ENCODE peak calls at places on chromosomes 6 and 20, in five cellular contexts. F is stomach, T is ovary, K is GM12878, M is K562. E is an unnamed sample.

GRCh38 chr20:46378390-46379009 is 27.9 kb downstream of the ELMO2 start:
- DNase-seq in F (no peak), T (no peak), K (no peak), M (no peak), E (no peak)

GRCh38 chr20:17533396-17533795 is 2.2 kb upstream of the BFSP1 start:
- DNase-seq in F (no peak), T (no peak), K (no peak), M (peak; percentile 12), E (no peak)

GRCh38 chr20:10936786-10937185 is 263.0 kb upstream of the JAG1 start:
- DNase-seq in F (no peak), T (no peak), K (no peak), M (no peak), E (no peak)

GRCh38 chr20:61477366-61477966 is 225.4 kb downstream of the CDH4 start:
- DNase-seq in F (no peak), T (no peak), K (no peak), M (no peak), E (no peak)

GRCh38 chr6:110529355-110529754 is 52.9 kb upstream of the SLC22A16 start:
- DNase-seq in F (no peak), T (no peak), K (no peak), M (no peak), E (no peak)

GRCh38 chr6:121339639-121340226 is 5.5 kb upstream of the TBC1D32 start:
- DNase-seq in F (no peak), T (no peak), K (no peak), M (no peak), E (no peak)

GRCh38 chr6:34709386-34709785 is 12.8 kb upstream of the ILRUN start:
- DNase-seq in F (peak; percentile 82), T (peak; percentile 81), K (no peak), M (no peak), E (peak; percentile 20)

GRCh38 chr20:59584278-59584925 is 19.9 kb upstream of the PHACTR3 start:
- DNase-seq in F (no peak), T (no peak), K (no peak), M (no peak), E (no peak)

GRCh38 chr6:108897371-108897770 is 49.1 kb downstream of the ARMC2 start:
- DNase-seq in F (peak; percentile 68), T (no peak), K (no peak), M (no peak), E (no peak)

GRCh38 chr6:76416821-76417605 is 344.6 kb upstream of the IMPG1 start:
- DNase-seq in F (no peak), T (no peak), K (no peak), M (no peak), E (peak; percentile 8)

GRCh38 chr6:169211881-169212280 is 41.8 kb downstream of the THBS2 start:
- DNase-seq in F (no peak), T (no peak), K (no peak), M (no peak), E (no peak)

GRCh38 chr20:50982372-50982771 is 23.8 kb downstream of the MOCS3 start:
- DNase-seq in F (peak; percentile 60), T (no peak), K (no peak), M (no peak), E (peak; percentile 67)

GRCh38 chr20:36856691-36857635 is 19.0 kb upstream of the TLDC2 start:
- DNase-seq in F (no peak), T (no peak), K (no peak), M (no peak), E (no peak)

GRCh38 chr20:19737025-19737424 is 21.0 kb upstream of the RIN2 start:
- DNase-seq in F (no peak), T (peak; percentile 56), K (peak; percentile 37), M (no peak), E (peak; percentile 41)

GRCh38 chr20:46178891-46179290 is 60.8 kb downstream of the CD40 start:
- DNase-seq in F (no peak), T (no peak), K (no peak), M (no peak), E (no peak)

GRCh38 chr6:152648090-152648489 is 10.9 kb upstream of the SYNE1 start:
- DNase-seq in F (no peak), T (no peak), K (no peak), M (no peak), E (no peak)

GRCh38 chr6:28922841-28923317 is 906 bp downstream of the TRIM27 start:
- DNase-seq in F (peak; percentile 38), T (peak; percentile 47), K (no peak), M (no peak), E (peak; percentile 52)

GRCh38 chr6:128259036-128259734 is 261.2 kb downstream of the PTPRK start:
- DNase-seq in F (no peak), T (no peak), K (peak; percentile 3), M (no peak), E (no peak)

GRCh38 chr6:21115111-21115510 is 478.4 kb upstream of the SOX4 start:
- DNase-seq in F (no peak), T (peak; percentile 36), K (no peak), M (no peak), E (no peak)

GRCh38 chr6:104256547-104257144 is 603.1 kb downstream of the HACE1 start:
- DNase-seq in F (no peak), T (no peak), K (no peak), M (no peak), E (no peak)

GRCh38 chr6:44456070-44456965 is 68.8 kb downstream of the CDC5L start:
- DNase-seq in F (peak; percentile 46), T (peak; percentile 46), K (no peak), M (peak; percentile 84), E (peak; percentile 34)

GRCh38 chr6:36780517-36781210 is 58.6 kb downstream of the CPNE5 start:
- DNase-seq in F (no peak), T (no peak), K (no peak), M (no peak), E (no peak)

GRCh38 chr20:63829943-63830820 is 882 bp downstream of the ZBTB46 start:
- DNase-seq in F (no peak), T (no peak), K (no peak), M (no peak), E (no peak)

GRCh38 chr20:63829598-63829942 is 1.5 kb downstream of the ZBTB46 start:
- DNase-seq in F (no peak), T (no peak), K (no peak), M (no peak), E (no peak)

GRCh38 chr20:63831696-63832686 is 927 bp upstream of the ZBTB46 start:
- DNase-seq in F (peak; percentile 51), T (peak; percentile 70), K (no peak), M (peak; percentile 78), E (peak; percentile 64)

GRCh38 chr20:63828951-63829350 is 2.1 kb downstream of the ZBTB46 start:
- DNase-seq in F (no peak), T (no peak), K (no peak), M (no peak), E (no peak)

GRCh38 chr20:63830821-63831593 is at the start of gene ZBTB46:
- DNase-seq in F (peak; percentile 62), T (peak; percentile 65), K (no peak), M (peak; percentile 97), E (peak; percentile 66)
- H3K4me1 ChIP-seq in F (peaks cover 54% of the 10 kb centered on the region), T (peaks cover 37% of the 10 kb centered on the region), K (no peaks in the 10 kb centered on the region), M (peaks cover 12% of the 10 kb centered on the region), E (peaks cover 37% of the 10 kb centered on the region)

GRCh38 chr20:57231951-57232428 is 34.5 kb downstream of the BMP7 start:
- DNase-seq in F (no peak), T (no peak), K (no peak), M (no peak), E (no peak)
- TF ChIP-seq EP300 in F (no peak), T (no peak), K (no peak), M (no peak), E (no peak)

DNA sequence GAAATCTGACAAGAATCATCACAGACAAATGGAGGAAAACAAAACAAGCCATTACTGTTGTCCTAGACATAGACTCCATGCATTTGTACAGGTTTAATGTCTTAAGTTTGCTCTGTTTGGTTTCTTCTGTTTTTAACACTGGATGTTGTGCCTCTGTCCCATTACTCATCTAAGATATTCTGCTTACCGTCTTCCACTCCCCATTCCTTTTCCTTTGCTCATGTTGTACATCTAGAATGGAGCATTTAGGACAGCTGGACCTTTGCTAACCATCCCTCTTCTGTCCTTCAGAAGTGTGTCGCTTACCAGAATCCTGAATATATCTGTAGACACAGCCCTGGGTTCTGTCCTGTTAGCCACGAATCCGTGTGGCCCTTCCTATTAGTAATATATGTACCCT is 35.2 kb downstream of the RAB22A start:
- DNase-seq in F (no peak), T (no peak), K (no peak), M (no peak), E (no peak)
- H3K4me3 ChIP-seq in F (no peak overlapping the region), T (no peak overlapping the region), K (no peak overlapping the region), M (no peak overlapping the region), E (no peak overlapping the region)

GRCh38 chr6:16338577-16339262 is 100.3 kb downstream of the GMPR start:
- DNase-seq in F (peak; percentile 34), T (peak; percentile 75), K (no peak), M (peak; percentile 36), E (peak; percentile 62)

GRCh38 chr6:16336056-16336810 is 97.8 kb downstream of the GMPR start:
- DNase-seq in F (no peak), T (no peak), K (no peak), M (no peak), E (no peak)

GRCh38 chr6:16335176-16335575 is 96.8 kb downstream of the GMPR start:
- DNase-seq in F (no peak), T (no peak), K (no peak), M (no peak), E (no peak)

GRCh38 chr6:16337280-16337975 is 99.0 kb downstream of the GMPR start:
- DNase-seq in F (peak; percentile 70), T (peak; percentile 95), K (no peak), M (no peak), E (peak; percentile 76)

GRCh38 chr6:16339263-16339587 is 100.8 kb downstream of the GMPR start:
- DNase-seq in F (no peak), T (no peak), K (no peak), M (no peak), E (no peak)
- H3K4me1 ChIP-seq in F (peaks cover 41% of the 10 kb centered on the region), T (peaks cover 14% of the 10 kb centered on the region), K (no peaks in the 10 kb centered on the region), M (peaks cover 17% of the 10 kb centered on the region), E (peaks cover 8% of the 10 kb centered on the region)

DNA sequence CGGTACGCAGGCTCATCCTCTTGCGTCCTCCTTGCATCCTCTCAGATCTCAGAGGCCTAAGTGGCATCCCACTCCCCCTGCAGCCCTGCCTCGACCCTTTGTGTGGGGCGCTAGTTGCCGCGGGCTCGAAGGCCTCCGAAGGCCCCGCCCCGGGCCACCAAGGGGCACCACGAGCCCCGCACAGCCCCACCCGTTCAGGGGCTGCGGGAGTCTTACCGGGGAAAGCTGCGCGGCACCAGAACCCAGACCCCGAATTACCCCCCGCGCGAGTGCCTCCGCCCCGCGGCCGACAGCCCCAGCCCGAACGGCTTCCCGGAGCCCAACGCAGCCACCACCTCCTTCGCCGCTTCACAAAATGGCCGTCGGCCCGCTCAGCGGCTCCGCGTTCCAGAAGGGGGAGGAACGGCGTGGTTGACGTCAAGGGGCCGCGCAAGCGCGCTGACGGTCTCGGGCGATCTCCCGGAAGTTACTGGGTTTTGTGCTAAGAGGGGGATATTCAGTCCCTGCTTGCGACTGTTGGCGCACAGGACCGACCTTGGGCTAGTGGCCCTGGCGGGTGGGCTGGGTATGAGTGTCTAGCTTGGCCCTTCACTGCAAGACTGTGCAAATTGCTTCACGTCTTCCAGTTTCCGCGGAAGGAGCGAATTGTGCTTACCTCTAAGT is at the start of the genes CPNE1 and RBM12:
- DNase-seq in F (peak; percentile 92), T (peak; percentile 94), K (peak; percentile 79), M (peak; percentile 95), E (peak; percentile 94)
- TF ChIP-seq EP300 in F (no peak), T (peak; percentile 26), K (no peak), M (no peak), E (no peak)

E was measured in transverse colon.